ENCODE peak calls at places on chromosomes 4 and X, in nine cellular contexts. One of them, this sample, is unnamed.

GRCh38 chr4:128862608-128863313 is 53.3 kb downstream of the JADE1 start:
- DNase-seq in epithelial cell of esophagus: peak; percentile 17
- DNase-seq in upper lobe of right lung: no peak
- DNase-seq in neural crest cell: no peak
- DNase-seq in endothelial cell: peak; percentile 26
- DNase-seq in Calu3: no peak
- DNase-seq in pancreas: no peak
- DNase-seq in GM12865: peak; percentile 80
- DNase-seq in fibroblast of the aortic adventitia: no peak
- DNase-seq in this sample: peak; percentile 60

GRCh38 chr4:179664628-179665027 is 2222.4 kb upstream of the AGA start:
- DNase-seq in epithelial cell of esophagus: no peak
- DNase-seq in upper lobe of right lung: no peak
- DNase-seq in neural crest cell: no peak
- DNase-seq in endothelial cell: no peak
- DNase-seq in Calu3: no peak
- DNase-seq in pancreas: no peak
- DNase-seq in GM12865: no peak
- DNase-seq in fibroblast of the aortic adventitia: no peak
- DNase-seq in this sample: no peak

GRCh38 chr4:146099585-146099984 is 75.9 kb upstream of the LSM6 start:
- DNase-seq in epithelial cell of esophagus: no peak
- DNase-seq in upper lobe of right lung: no peak
- DNase-seq in neural crest cell: no peak
- DNase-seq in endothelial cell: no peak
- DNase-seq in Calu3: no peak
- DNase-seq in pancreas: no peak
- DNase-seq in GM12865: peak; percentile 57
- DNase-seq in fibroblast of the aortic adventitia: no peak
- DNase-seq in this sample: no peak

GRCh38 chrX:136122207-136122606 is 25.1 kb upstream of the FHL1 start:
- DNase-seq in epithelial cell of esophagus: no peak
- DNase-seq in upper lobe of right lung: no peak
- DNase-seq in neural crest cell: no peak
- DNase-seq in endothelial cell: no peak
- DNase-seq in Calu3: no peak
- DNase-seq in pancreas: no peak
- DNase-seq in GM12865: no peak
- DNase-seq in fibroblast of the aortic adventitia: no peak
- DNase-seq in this sample: no peak

GRCh38 chrX:6681469-6681868 is 146.6 kb upstream of the VCX3A start:
- DNase-seq in epithelial cell of esophagus: no peak
- DNase-seq in upper lobe of right lung: no peak
- DNase-seq in neural crest cell: no peak
- DNase-seq in endothelial cell: no peak
- DNase-seq in Calu3: no peak
- DNase-seq in pancreas: no peak
- DNase-seq in GM12865: no peak
- DNase-seq in fibroblast of the aortic adventitia: no peak
- DNase-seq in this sample: no peak

GRCh38 chr4:48190839-48191238 is 56.8 kb upstream of the TXK start:
- DNase-seq in epithelial cell of esophagus: no peak
- DNase-seq in upper lobe of right lung: no peak
- DNase-seq in neural crest cell: no peak
- DNase-seq in endothelial cell: no peak
- DNase-seq in Calu3: no peak
- DNase-seq in pancreas: no peak
- DNase-seq in GM12865: peak; percentile 64
- DNase-seq in fibroblast of the aortic adventitia: no peak
- DNase-seq in this sample: no peak

GRCh38 chr4:39256436-39256835 is 74.1 kb downstream of the WDR19 start:
- DNase-seq in epithelial cell of esophagus: no peak
- DNase-seq in upper lobe of right lung: no peak
- DNase-seq in neural crest cell: no peak
- DNase-seq in endothelial cell: no peak
- DNase-seq in Calu3: no peak
- DNase-seq in pancreas: no peak
- DNase-seq in GM12865: no peak
- DNase-seq in fibroblast of the aortic adventitia: peak; percentile 59
- DNase-seq in this sample: no peak

GRCh38 chrX:141619336-141619735 is 29.8 kb downstream of the SPANXA2 start:
- DNase-seq in epithelial cell of esophagus: no peak
- DNase-seq in upper lobe of right lung: no peak
- DNase-seq in neural crest cell: no peak
- DNase-seq in endothelial cell: no peak
- DNase-seq in Calu3: no peak
- DNase-seq in pancreas: no peak
- DNase-seq in GM12865: no peak
- DNase-seq in fibroblast of the aortic adventitia: peak; percentile 32
- DNase-seq in this sample: no peak

GRCh38 chr4:3013839-3014350 is 50.5 kb downstream of the GRK4 start:
- DNase-seq in epithelial cell of esophagus: no peak
- DNase-seq in upper lobe of right lung: no peak
- DNase-seq in neural crest cell: no peak
- DNase-seq in endothelial cell: no peak
- DNase-seq in Calu3: no peak
- DNase-seq in pancreas: no peak
- DNase-seq in GM12865: peak; percentile 84
- DNase-seq in fibroblast of the aortic adventitia: no peak
- DNase-seq in this sample: peak; percentile 78

GRCh38 chr4:86108152-86108551 is 251.7 kb downstream of the MAPK10 start:
- DNase-seq in epithelial cell of esophagus: peak; percentile 41
- DNase-seq in upper lobe of right lung: no peak
- DNase-seq in neural crest cell: no peak
- DNase-seq in endothelial cell: no peak
- DNase-seq in Calu3: no peak
- DNase-seq in pancreas: no peak
- DNase-seq in GM12865: no peak
- DNase-seq in fibroblast of the aortic adventitia: peak; percentile 43
- DNase-seq in this sample: no peak

GRCh38 chr4:180947421-180947820 is 1295.8 kb upstream of the TENM3 start:
- DNase-seq in epithelial cell of esophagus: peak; percentile 44
- DNase-seq in upper lobe of right lung: no peak
- DNase-seq in neural crest cell: no peak
- DNase-seq in endothelial cell: no peak
- DNase-seq in Calu3: no peak
- DNase-seq in pancreas: no peak
- DNase-seq in GM12865: no peak
- DNase-seq in fibroblast of the aortic adventitia: peak; percentile 73
- DNase-seq in this sample: no peak

GRCh38 chr4:100019821-100020220 is 69.7 kb upstream of the H2AZ1 start:
- DNase-seq in epithelial cell of esophagus: no peak
- DNase-seq in upper lobe of right lung: no peak
- DNase-seq in neural crest cell: no peak
- DNase-seq in endothelial cell: no peak
- DNase-seq in Calu3: no peak
- DNase-seq in pancreas: no peak
- DNase-seq in GM12865: no peak
- DNase-seq in fibroblast of the aortic adventitia: no peak
- DNase-seq in this sample: no peak
- TF ChIP-seq CTCF in epithelial cell of esophagus: no peak
- TF ChIP-seq CTCF in upper lobe of right lung: no peak
- TF ChIP-seq CTCF in neural crest cell: no peak
- TF ChIP-seq CTCF in endothelial cell: no peak
- TF ChIP-seq CTCF in Calu3: no peak
- TF ChIP-seq CTCF in pancreas: no peak
- TF ChIP-seq CTCF in GM12865: no peak
- TF ChIP-seq CTCF in fibroblast of the aortic adventitia: no peak
- TF ChIP-seq CTCF in this sample: no peak

GRCh38 chr4:87865288-87865687 is 32.5 kb downstream of the MEPE start:
- DNase-seq in epithelial cell of esophagus: no peak
- DNase-seq in upper lobe of right lung: no peak
- DNase-seq in neural crest cell: no peak
- DNase-seq in endothelial cell: no peak
- DNase-seq in Calu3: no peak
- DNase-seq in pancreas: no peak
- DNase-seq in GM12865: no peak
- DNase-seq in fibroblast of the aortic adventitia: peak; percentile 58
- DNase-seq in this sample: no peak

GRCh38 chr4:87864321-87864720 is 31.6 kb downstream of the MEPE start:
- DNase-seq in epithelial cell of esophagus: no peak
- DNase-seq in upper lobe of right lung: no peak
- DNase-seq in neural crest cell: no peak
- DNase-seq in endothelial cell: no peak
- DNase-seq in Calu3: no peak
- DNase-seq in pancreas: no peak
- DNase-seq in GM12865: no peak
- DNase-seq in fibroblast of the aortic adventitia: no peak
- DNase-seq in this sample: no peak

GRCh38 chr4:87865960-87866598 is 33.3 kb downstream of the MEPE start:
- DNase-seq in epithelial cell of esophagus: no peak
- DNase-seq in upper lobe of right lung: no peak
- DNase-seq in neural crest cell: no peak
- DNase-seq in endothelial cell: no peak
- DNase-seq in Calu3: no peak
- DNase-seq in pancreas: no peak
- DNase-seq in GM12865: no peak
- DNase-seq in fibroblast of the aortic adventitia: peak; percentile 76
- DNase-seq in this sample: no peak

GRCh38 chr4:87862236-87862635 is 29.5 kb downstream of the MEPE start:
- DNase-seq in epithelial cell of esophagus: no peak
- DNase-seq in upper lobe of right lung: no peak
- DNase-seq in neural crest cell: no peak
- DNase-seq in endothelial cell: no peak
- DNase-seq in Calu3: no peak
- DNase-seq in pancreas: no peak
- DNase-seq in GM12865: no peak
- DNase-seq in fibroblast of the aortic adventitia: no peak
- DNase-seq in this sample: no peak

GRCh38 chr4:87863486-87863885 is 30.7 kb downstream of the MEPE start:
- DNase-seq in epithelial cell of esophagus: no peak
- DNase-seq in upper lobe of right lung: no peak
- DNase-seq in neural crest cell: no peak
- DNase-seq in endothelial cell: no peak
- DNase-seq in Calu3: no peak
- DNase-seq in pancreas: no peak
- DNase-seq in GM12865: no peak
- DNase-seq in fibroblast of the aortic adventitia: no peak
- DNase-seq in this sample: no peak
- TF ChIP-seq CTCF in epithelial cell of esophagus: no peak
- TF ChIP-seq CTCF in upper lobe of right lung: no peak
- TF ChIP-seq CTCF in neural crest cell: no peak
- TF ChIP-seq CTCF in endothelial cell: no peak
- TF ChIP-seq CTCF in Calu3: no peak
- TF ChIP-seq CTCF in pancreas: no peak
- TF ChIP-seq CTCF in GM12865: no peak
- TF ChIP-seq CTCF in fibroblast of the aortic adventitia: no peak
- TF ChIP-seq CTCF in this sample: no peak

DNA sequence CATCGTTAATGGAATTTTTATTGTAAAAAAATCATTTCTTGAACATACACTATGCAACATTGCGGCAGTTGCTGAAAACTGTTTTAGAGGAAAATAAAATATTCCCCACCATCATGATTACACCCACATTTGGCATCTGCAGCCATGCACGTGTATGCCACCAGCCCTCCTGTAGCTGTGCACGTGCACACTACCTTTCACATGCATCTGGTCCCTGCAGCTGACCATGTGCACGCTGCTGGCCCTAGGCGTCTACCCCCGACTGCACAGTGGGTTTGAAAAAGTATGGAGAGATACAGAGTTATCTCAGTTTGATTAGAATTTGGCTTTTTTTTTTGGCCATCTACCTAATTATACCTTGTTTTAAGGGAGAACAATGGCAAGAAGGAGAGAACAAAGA is 569.8 kb upstream of the IGFBP7 start:
- DNase-seq in epithelial cell of esophagus: no peak
- DNase-seq in upper lobe of right lung: no peak
- DNase-seq in neural crest cell: no peak
- DNase-seq in endothelial cell: no peak
- DNase-seq in Calu3: no peak
- DNase-seq in pancreas: no peak
- DNase-seq in GM12865: no peak
- DNase-seq in fibroblast of the aortic adventitia: no peak
- DNase-seq in this sample: no peak
- TF ChIP-seq CTCF in epithelial cell of esophagus: no peak
- TF ChIP-seq CTCF in upper lobe of right lung: no peak
- TF ChIP-seq CTCF in neural crest cell: no peak
- TF ChIP-seq CTCF in endothelial cell: no peak
- TF ChIP-seq CTCF in Calu3: no peak
- TF ChIP-seq CTCF in pancreas: no peak
- TF ChIP-seq CTCF in GM12865: no peak
- TF ChIP-seq CTCF in fibroblast of the aortic adventitia: no peak
- TF ChIP-seq CTCF in this sample: no peak

GRCh38 chr4:43132010-43132582 is 239.6 kb downstream of the GRXCR1 start:
- DNase-seq in epithelial cell of esophagus: peak; percentile 72
- DNase-seq in upper lobe of right lung: peak; percentile 72
- DNase-seq in neural crest cell: peak; percentile 73
- DNase-seq in endothelial cell: peak; percentile 77
- DNase-seq in Calu3: peak; percentile 54
- DNase-seq in pancreas: peak; percentile 83
- DNase-seq in GM12865: peak; percentile 80
- DNase-seq in fibroblast of the aortic adventitia: peak; percentile 82
- DNase-seq in this sample: peak; percentile 43
- TF ChIP-seq CTCF in epithelial cell of esophagus: peak; percentile 90
- TF ChIP-seq CTCF in upper lobe of right lung: peak; percentile 68
- TF ChIP-seq CTCF in neural crest cell: peak; percentile 93
- TF ChIP-seq CTCF in endothelial cell: peak; percentile 83
- TF ChIP-seq CTCF in Calu3: peak; percentile 34
- TF ChIP-seq CTCF in pancreas: peak; percentile 51
- TF ChIP-seq CTCF in GM12865: peak; percentile 80
- TF ChIP-seq CTCF in fibroblast of the aortic adventitia: peak; percentile 89
- TF ChIP-seq CTCF in this sample: peak; percentile 92

This sample was measured in GM10248.